ENCODE peak calls at places on chromosome 22, in nine cellular contexts. One of them, this sample, is unnamed.

GRCh38 chr22:20836987-20837823 is 21.4 kb downstream of the PI4KA start:
- DNase-seq in suprapubic skin: no peak
- DNase-seq in IMR-90: no peak
- DNase-seq in tibial nerve: no peak
- DNase-seq in transverse colon: no peak
- DNase-seq in GM12891: no peak
- DNase-seq in GM12892: no peak
- DNase-seq in body of pancreas: no peak
- DNase-seq in heart left ventricle: no peak
- DNase-seq in this sample: no peak

GRCh38 chr22:30312053-30312452 is 14.7 kb downstream of the TBC1D10A start:
- DNase-seq in GM12892: no peak
- DNase-seq in heart left ventricle: no peak
- DNase-seq in suprapubic skin: no peak
- DNase-seq in GM12891: no peak
- DNase-seq in transverse colon: no peak
- DNase-seq in IMR-90: peak; percentile 83
- DNase-seq in tibial nerve: no peak
- DNase-seq in body of pancreas: no peak
- DNase-seq in this sample: no peak

GRCh38 chr22:39242389-39242808 is 2.4 kb downstream of the PDGFB start:
- DNase-seq in tibial nerve: no peak
- DNase-seq in transverse colon: no peak
- DNase-seq in GM12892: no peak
- DNase-seq in GM12891: no peak
- DNase-seq in suprapubic skin: no peak
- DNase-seq in heart left ventricle: peak; percentile 70
- DNase-seq in IMR-90: no peak
- DNase-seq in body of pancreas: no peak
- DNase-seq in this sample: no peak

GRCh38 chr22:50270302-50271010 is at the start of gene MAPK11:
- DNase-seq in tibial nerve: peak; percentile 48
- DNase-seq in GM12892: peak; percentile 71
- DNase-seq in heart left ventricle: peak; percentile 86
- DNase-seq in suprapubic skin: no peak
- DNase-seq in body of pancreas: peak; percentile 73
- DNase-seq in transverse colon: peak; percentile 74
- DNase-seq in GM12891: peak; percentile 73
- DNase-seq in IMR-90: peak; percentile 61
- DNase-seq in this sample: no peak

GRCh38 chr22:47340851-47341436 is 578.5 kb downstream of the TBC1D22A start:
- DNase-seq in suprapubic skin: no peak
- DNase-seq in GM12891: no peak
- DNase-seq in tibial nerve: no peak
- DNase-seq in heart left ventricle: no peak
- DNase-seq in transverse colon: no peak
- DNase-seq in IMR-90: no peak
- DNase-seq in body of pancreas: no peak
- DNase-seq in GM12892: no peak
- DNase-seq in this sample: peak; percentile 64

GRCh38 chr22:38257650-38258246 is 15.1 kb downstream of the TMEM184B start:
- DNase-seq in GM12892: no peak
- DNase-seq in heart left ventricle: no peak
- DNase-seq in body of pancreas: peak; percentile 76
- DNase-seq in tibial nerve: no peak
- DNase-seq in GM12891: no peak
- DNase-seq in suprapubic skin: no peak
- DNase-seq in transverse colon: peak; percentile 66
- DNase-seq in IMR-90: no peak
- DNase-seq in this sample: no peak

GRCh38 chr22:48154169-48154942 is 1391.9 kb downstream of the TBC1D22A start:
- DNase-seq in tibial nerve: no peak
- DNase-seq in IMR-90: no peak
- DNase-seq in suprapubic skin: no peak
- DNase-seq in body of pancreas: no peak
- DNase-seq in heart left ventricle: no peak
- DNase-seq in GM12891: no peak
- DNase-seq in transverse colon: no peak
- DNase-seq in GM12892: no peak
- DNase-seq in this sample: no peak

GRCh38 chr22:21937041-21937820 is 15.4 kb downstream of the PPM1F start:
- DNase-seq in suprapubic skin: peak; percentile 83
- DNase-seq in IMR-90: no peak
- DNase-seq in heart left ventricle: no peak
- DNase-seq in GM12892: no peak
- DNase-seq in body of pancreas: peak; percentile 63
- DNase-seq in transverse colon: peak; percentile 32
- DNase-seq in GM12891: no peak
- DNase-seq in tibial nerve: peak; percentile 34
- DNase-seq in this sample: no peak

GRCh38 chr22:27919943-27920755 is 1.1 kb upstream of the PITPNB start:
- DNase-seq in GM12892: no peak
- DNase-seq in suprapubic skin: no peak
- DNase-seq in heart left ventricle: no peak
- DNase-seq in IMR-90: peak; percentile 72
- DNase-seq in GM12891: no peak
- DNase-seq in transverse colon: no peak
- DNase-seq in body of pancreas: peak; percentile 22
- DNase-seq in tibial nerve: peak; percentile 40
- DNase-seq in this sample: no peak

GRCh38 chr22:48475661-48476345 is 1351.9 kb downstream of the BRD1 start:
- DNase-seq in body of pancreas: no peak
- DNase-seq in suprapubic skin: peak; percentile 37
- DNase-seq in GM12891: no peak
- DNase-seq in GM12892: no peak
- DNase-seq in tibial nerve: no peak
- DNase-seq in heart left ventricle: no peak
- DNase-seq in IMR-90: no peak
- DNase-seq in transverse colon: no peak
- DNase-seq in this sample: no peak

GRCh38 chr22:49229483-49230193 is 598.0 kb downstream of the BRD1 start:
- DNase-seq in transverse colon: no peak
- DNase-seq in suprapubic skin: peak; percentile 29
- DNase-seq in IMR-90: no peak
- DNase-seq in heart left ventricle: peak; percentile 26
- DNase-seq in tibial nerve: no peak
- DNase-seq in body of pancreas: no peak
- DNase-seq in GM12891: no peak
- DNase-seq in GM12892: no peak
- DNase-seq in this sample: no peak

GRCh38 chr22:49608660-49609059 is 219.0 kb downstream of the BRD1 start:
- DNase-seq in GM12892: no peak
- DNase-seq in body of pancreas: no peak
- DNase-seq in GM12891: no peak
- DNase-seq in transverse colon: no peak
- DNase-seq in IMR-90: no peak
- DNase-seq in suprapubic skin: no peak
- DNase-seq in tibial nerve: no peak
- DNase-seq in heart left ventricle: no peak
- DNase-seq in this sample: no peak

GRCh38 chr22:20728523-20729190 is 45.3 kb upstream of the SERPIND1 start:
- DNase-seq in IMR-90: no peak
- DNase-seq in heart left ventricle: no peak
- DNase-seq in GM12892: no peak
- DNase-seq in tibial nerve: no peak
- DNase-seq in suprapubic skin: no peak
- DNase-seq in transverse colon: no peak
- DNase-seq in GM12891: no peak
- DNase-seq in body of pancreas: no peak
- DNase-seq in this sample: no peak

DNA sequence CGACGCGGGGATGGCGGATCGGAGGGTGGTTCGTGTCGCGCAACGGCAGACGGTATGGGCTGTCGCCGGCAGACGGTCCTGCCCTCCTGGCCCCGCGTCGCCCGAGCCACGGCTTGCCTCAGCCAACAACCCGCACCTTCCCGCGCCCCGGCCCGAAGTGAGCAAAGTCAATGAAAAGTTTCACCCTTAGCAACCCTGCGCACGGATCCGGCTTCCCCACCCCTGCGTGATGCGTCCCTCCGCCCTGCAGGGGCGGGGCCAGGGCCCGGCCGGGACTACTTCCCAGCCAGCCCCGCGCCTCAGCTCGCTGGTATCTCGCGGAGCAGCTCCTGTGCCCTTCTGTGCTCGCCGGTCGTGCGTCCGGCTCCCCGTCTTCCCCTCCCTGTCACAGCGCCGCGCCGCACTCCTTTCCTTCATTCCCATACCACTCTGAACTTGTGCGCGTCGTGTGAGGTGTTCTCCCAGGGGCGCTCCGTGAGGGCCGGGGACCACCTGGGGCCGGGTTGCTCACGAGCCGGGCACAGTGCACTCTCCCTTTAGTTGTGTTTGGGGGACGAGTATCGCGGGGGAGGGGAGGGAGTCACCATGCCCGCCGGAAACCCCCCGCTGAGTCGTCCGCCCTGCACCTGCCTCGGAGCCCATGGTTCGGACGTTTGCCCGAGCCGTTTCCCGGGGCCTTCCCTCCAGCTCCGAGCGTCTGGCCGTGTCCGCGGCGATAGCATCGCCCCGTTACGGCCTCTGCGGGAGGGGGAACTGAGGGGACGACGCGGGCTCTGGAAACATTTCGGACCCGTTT is at the start of gene TOB2:
- DNase-seq in body of pancreas: peak; percentile 96
- DNase-seq in transverse colon: peak; percentile 97
- DNase-seq in tibial nerve: peak; percentile 93
- DNase-seq in suprapubic skin: peak; percentile 96
- DNase-seq in GM12891: peak; percentile 62
- DNase-seq in heart left ventricle: peak; percentile 98
- DNase-seq in IMR-90: peak; percentile 95
- DNase-seq in GM12892: peak; percentile 62
- DNase-seq in this sample: peak; percentile 98
- TF ChIP-seq POLR2A in body of pancreas: peak; percentile 100
- TF ChIP-seq POLR2A in transverse colon: peak; percentile 100
- TF ChIP-seq POLR2A in tibial nerve: peak; percentile 99
- TF ChIP-seq POLR2A in suprapubic skin: peak; percentile 99
- TF ChIP-seq POLR2A in GM12891: peak; percentile 99
- TF ChIP-seq POLR2A in heart left ventricle: peak; percentile 96
- TF ChIP-seq POLR2A in IMR-90: peak; percentile 99
- TF ChIP-seq POLR2A in GM12892: peak; percentile 99
- TF ChIP-seq POLR2A in this sample: peak; percentile 99

GRCh38 chr22:22942511-22943329 is 55.1 kb downstream of the IGLL5 start:
- DNase-seq in suprapubic skin: peak; percentile 58
- DNase-seq in transverse colon: peak; percentile 82
- DNase-seq in GM12892: no peak
- DNase-seq in heart left ventricle: peak; percentile 68
- DNase-seq in tibial nerve: peak; percentile 39
- DNase-seq in IMR-90: peak; percentile 51
- DNase-seq in GM12891: no peak
- DNase-seq in body of pancreas: peak; percentile 57
- DNase-seq in this sample: peak; percentile 90

GRCh38 chr22:22941831-22942510 is 54.4 kb downstream of the IGLL5 start:
- DNase-seq in tibial nerve: no peak
- DNase-seq in GM12892: no peak
- DNase-seq in body of pancreas: no peak
- DNase-seq in heart left ventricle: peak; percentile 47
- DNase-seq in suprapubic skin: peak; percentile 51
- DNase-seq in transverse colon: peak; percentile 4
- DNase-seq in GM12891: no peak
- DNase-seq in IMR-90: no peak
- DNase-seq in this sample: peak; percentile 90

GRCh38 chr22:22938672-22939536 is 51.3 kb downstream of the IGLL5 start:
- DNase-seq in GM12892: no peak
- DNase-seq in body of pancreas: no peak
- DNase-seq in transverse colon: no peak
- DNase-seq in suprapubic skin: peak; percentile 27
- DNase-seq in tibial nerve: no peak
- DNase-seq in IMR-90: no peak
- DNase-seq in GM12891: no peak
- DNase-seq in heart left ventricle: peak; percentile 12
- DNase-seq in this sample: no peak

GRCh38 chr22:22939537-22940368 is 52.1 kb downstream of the IGLL5 start:
- DNase-seq in GM12892: no peak
- DNase-seq in GM12891: no peak
- DNase-seq in tibial nerve: no peak
- DNase-seq in heart left ventricle: peak; percentile 4
- DNase-seq in suprapubic skin: no peak
- DNase-seq in transverse colon: peak; percentile 10
- DNase-seq in IMR-90: no peak
- DNase-seq in body of pancreas: no peak
- DNase-seq in this sample: no peak

GRCh38 chr22:22940961-22941605 is 53.5 kb downstream of the IGLL5 start:
- DNase-seq in GM12892: no peak
- DNase-seq in IMR-90: no peak
- DNase-seq in suprapubic skin: peak; percentile 36
- DNase-seq in heart left ventricle: peak; percentile 48
- DNase-seq in transverse colon: peak; percentile 6
- DNase-seq in tibial nerve: no peak
- DNase-seq in body of pancreas: no peak
- DNase-seq in GM12891: no peak
- DNase-seq in this sample: no peak
- TF ChIP-seq POLR2A in GM12892: no peak
- TF ChIP-seq POLR2A in IMR-90: no peak
- TF ChIP-seq POLR2A in suprapubic skin: no peak
- TF ChIP-seq POLR2A in heart left ventricle: no peak
- TF ChIP-seq POLR2A in transverse colon: no peak
- TF ChIP-seq POLR2A in tibial nerve: no peak
- TF ChIP-seq POLR2A in body of pancreas: no peak
- TF ChIP-seq POLR2A in GM12891: no peak
- TF ChIP-seq POLR2A in this sample: no peak

GRCh38 chr22:40951795-40952602 is 821 bp downstream of the RBX1 start:
- DNase-seq in heart left ventricle: no peak
- DNase-seq in tibial nerve: no peak
- DNase-seq in suprapubic skin: no peak
- DNase-seq in transverse colon: no peak
- DNase-seq in IMR-90: peak; percentile 15
- DNase-seq in GM12892: no peak
- DNase-seq in body of pancreas: no peak
- DNase-seq in GM12891: no peak
- DNase-seq in this sample: no peak
- TF ChIP-seq POLR2A in heart left ventricle: no peak
- TF ChIP-seq POLR2A in tibial nerve: no peak
- TF ChIP-seq POLR2A in suprapubic skin: no peak
- TF ChIP-seq POLR2A in transverse colon: peak; percentile 81
- TF ChIP-seq POLR2A in IMR-90: no peak
- TF ChIP-seq POLR2A in GM12892: peak; percentile 40
- TF ChIP-seq POLR2A in body of pancreas: peak; percentile 28
- TF ChIP-seq POLR2A in GM12891: peak; percentile 30
- TF ChIP-seq POLR2A in this sample: no peak

DNA sequence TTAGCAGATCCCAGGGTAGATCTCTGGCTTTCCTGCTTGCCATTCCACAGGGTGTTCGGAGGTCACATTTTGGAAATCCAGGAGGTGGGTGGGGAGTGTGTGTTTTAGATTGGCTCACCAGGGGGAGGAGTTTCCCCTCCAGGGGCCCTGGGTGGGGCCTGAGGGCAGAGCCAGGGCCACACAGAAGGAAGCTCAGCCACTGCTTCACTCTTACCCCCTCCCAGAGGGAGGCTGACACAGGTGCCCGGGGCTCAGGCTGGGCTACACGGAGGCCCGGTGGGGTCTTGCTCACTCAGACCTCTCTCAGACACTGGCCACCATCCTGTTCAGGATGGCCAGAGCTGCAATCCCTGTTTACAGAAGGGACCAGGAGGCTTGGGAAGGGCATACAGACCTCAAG is 2.5 kb downstream of the WNT7B start:
- DNase-seq in body of pancreas: no peak
- DNase-seq in heart left ventricle: no peak
- DNase-seq in suprapubic skin: no peak
- DNase-seq in IMR-90: no peak
- DNase-seq in tibial nerve: no peak
- DNase-seq in GM12891: no peak
- DNase-seq in GM12892: no peak
- DNase-seq in transverse colon: no peak
- DNase-seq in this sample: no peak
- TF ChIP-seq POLR2A in body of pancreas: no peak
- TF ChIP-seq POLR2A in heart left ventricle: no peak
- TF ChIP-seq POLR2A in suprapubic skin: no peak
- TF ChIP-seq POLR2A in IMR-90: no peak
- TF ChIP-seq POLR2A in tibial nerve: no peak
- TF ChIP-seq POLR2A in GM12891: no peak
- TF ChIP-seq POLR2A in GM12892: no peak
- TF ChIP-seq POLR2A in transverse colon: no peak
- TF ChIP-seq POLR2A in this sample: no peak

This sample was measured in esophagus muscularis mucosa.